ENCODE peak calls at places on chromosomes 16 and 17, in nine cellular contexts. N is Peyer's patch; Q is NCI-H1092 treated with DMSO at 0.1 percent for 48 hours; B is activated CD8-positive, alpha-beta memory T cell treated with anti-CD3 and anti-CD28 coated beads, Interleukin-2, amount 50 U/mL, for 48 hours; H is tibial artery; J is substantia nigra; V is effector memory CD4-positive, alpha-beta T cell; X is pulmonary artery endothelial cell; W is RCC 7860. L is an unnamed sample.

GRCh38 chr17:27368971-27369370 is 75.1 kb downstream of the WSB1 start:
- DNase-seq in N (no peak), Q (no peak), B (no peak), H (peak; percentile 38), J (no peak), V (no peak), X (no peak), W (no peak), L (no peak)

GRCh38 chr17:1360975-1361374 is 39.0 kb downstream of the YWHAE start:
- DNase-seq in N (peak; percentile 49), Q (no peak), B (peak; percentile 47), H (no peak), J (no peak), V (peak; percentile 20), X (no peak), W (no peak), L (no peak)

GRCh38 chr16:85722497-85722896 is 28.4 kb downstream of the C16orf74 start:
- DNase-seq in N (no peak), Q (no peak), B (no peak), H (no peak), J (no peak), V (no peak), X (no peak), W (no peak), L (no peak)

GRCh38 chr17:43169561-43170139 is 1.4 kb upstream of the NBR1 start:
- DNase-seq in N (peak; percentile 50), Q (no peak), B (peak; percentile 64), H (peak; percentile 71), J (peak; percentile 17), V (no peak), X (no peak), W (no peak), L (peak; percentile 2)

GRCh38 chr16:53094013-53094630 is 39.3 kb downstream of the CHD9 start:
- DNase-seq in N (peak; percentile 90), Q (peak; percentile 46), B (no peak), H (peak; percentile 72), J (peak; percentile 45), V (peak; percentile 32), X (no peak), W (no peak), L (peak; percentile 63)

GRCh38 chr17:30296499-30297038 is 4.8 kb upstream of the BLMH start:
- DNase-seq in N (no peak), Q (no peak), B (no peak), H (no peak), J (no peak), V (no peak), X (no peak), W (no peak), L (no peak)

GRCh38 chr16:11389083-11389482 is 43.8 kb downstream of the RMI2 start:
- DNase-seq in N (no peak), Q (no peak), B (no peak), H (peak; percentile 31), J (no peak), V (no peak), X (no peak), W (no peak), L (no peak)

GRCh38 chr17:36743130-36743529 is 141.7 kb downstream of the MRM1 start:
- DNase-seq in N (no peak), Q (no peak), B (no peak), H (no peak), J (no peak), V (no peak), X (no peak), W (no peak), L (no peak)

GRCh38 chr17:71975331-71975801 is 145.5 kb upstream of the SOX9 start:
- DNase-seq in N (peak; percentile 47), Q (no peak), B (no peak), H (peak; percentile 86), J (peak; percentile 16), V (no peak), X (no peak), W (no peak), L (peak; percentile 23)

GRCh38 chr17:45276031-45276430 is 14.1 kb upstream of the SPATA32 start:
- DNase-seq in N (no peak), Q (no peak), B (no peak), H (no peak), J (no peak), V (no peak), X (no peak), W (no peak), L (no peak)

GRCh38 chr16:2776500-2777139 is 460 bp downstream of the ELOB start:
- DNase-seq in N (peak; percentile 62), Q (no peak), B (peak; percentile 73), H (no peak), J (no peak), V (no peak), X (no peak), W (no peak), L (no peak)

GRCh38 chr17:53353919-53354351 is 468.8 kb upstream of the KIF2B start:
- DNase-seq in N (no peak), Q (peak; percentile 60), B (no peak), H (no peak), J (no peak), V (no peak), X (no peak), W (no peak), L (peak; percentile 79)

GRCh38 chr16:65410801-65411200 is 288.9 kb upstream of the CDH11 start:
- DNase-seq in N (no peak), Q (no peak), B (no peak), H (no peak), J (no peak), V (no peak), X (no peak), W (peak; percentile 18), L (no peak)

GRCh38 chr16:86442703-86443102 is 67.6 kb upstream of the FOXF1 start:
- DNase-seq in N (no peak), Q (no peak), B (no peak), H (no peak), J (no peak), V (no peak), X (no peak), W (no peak), L (no peak)